ENCODE peak calls at places on chromosomes 4 and X, in nine cellular contexts. U is CD8-positive, alpha-beta memory T cell; V is foreskin keratinocyte; F is CD8-positive, alpha-beta T cell; I is ovary; C is body of pancreas; R is PC-3; A is A549; E is GM23338. S is an unnamed sample.
A peak's percentile ranks its signal among the peaks of the same experiment; 100 is the strongest.

GRCh38 chr4:5370286-5370685 is 319.0 kb downstream of the STK32B start:
- DNase-seq in U (no peak), V (peak; percentile 81), F (no peak), I (no peak), C (no peak), R (peak; percentile 90), A (peak; percentile 44), E (no peak), S (peak; percentile 77)

GRCh38 chr4:86847576-86847975 is 1.6 kb downstream of the SLC10A6 start:
- DNase-seq in U (no peak), V (peak; percentile 72), F (no peak), I (no peak), C (no peak), R (peak; percentile 34), A (no peak), E (no peak), S (no peak)

GRCh38 chrX:102883491-102883890 is 53.6 kb upstream of the RAB40AL start:
- DNase-seq in U (no peak), V (peak; percentile 10), F (no peak), I (no peak), C (no peak), R (no peak), A (no peak), E (no peak), S (no peak)

GRCh38 chr4:94758700-94759399 is 1.1 kb downstream of the BMPR1B start:
- DNase-seq in U (no peak), V (no peak), F (no peak), I (peak; percentile 42), C (no peak), R (peak; percentile 36), A (no peak), E (peak; percentile 67), S (no peak)

GRCh38 chrX:3076416-3076991 is 35.2 kb downstream of the ARSF start:
- DNase-seq in U (no peak), V (no peak), F (no peak), I (no peak), C (no peak), R (no peak), A (no peak), E (peak; percentile 56), S (no peak)

GRCh38 chr4:181952478-181952877 is 290.7 kb upstream of the TENM3 start:
- DNase-seq in U (no peak), V (peak; percentile 89), F (no peak), I (no peak), C (no peak), R (peak; percentile 31), A (peak; percentile 4), E (no peak), S (peak; percentile 86)

GRCh38 chrX:9379697-9380551 is 84.9 kb upstream of the TBL1X start:
- DNase-seq in U (no peak), V (peak; percentile 82), F (no peak), I (no peak), C (no peak), R (peak; percentile 89), A (peak; percentile 72), E (no peak), S (peak; percentile 61)

GRCh38 chr4:128861856-128862518 is 52.5 kb downstream of the JADE1 start:
- DNase-seq in U (peak; percentile 14), V (no peak), F (no peak), I (no peak), C (no peak), R (no peak), A (no peak), E (no peak), S (no peak)

GRCh38 chr4:33959519-33959918 is 2284.8 kb downstream of the ARAP2 start:
- DNase-seq in U (no peak), V (no peak), F (no peak), I (no peak), C (no peak), R (peak; percentile 59), A (no peak), E (no peak), S (no peak)

GRCh38 chr4:77650787-77651186 is 45.2 kb downstream of the CXCL13 start:
- DNase-seq in U (no peak), V (no peak), F (no peak), I (no peak), C (no peak), R (no peak), A (no peak), E (no peak), S (no peak)

GRCh38 chrX:107699611-107700010 is 71.3 kb downstream of the PRPS1 start:
- DNase-seq in U (no peak), V (no peak), F (no peak), I (no peak), C (no peak), R (no peak), A (no peak), E (no peak), S (no peak)

GRCh38 chr4:153488719-153489384 is 22.7 kb downstream of the TMEM131L start:
- DNase-seq in U (no peak), V (no peak), F (no peak), I (no peak), C (no peak), R (no peak), A (no peak), E (peak; percentile 54), S (no peak)

GRCh38 chr4:38621004-38621684 is 42.9 kb upstream of the KLF3 start:
- DNase-seq in U (no peak), V (peak; percentile 94), F (no peak), I (no peak), C (peak; percentile 35), R (peak; percentile 91), A (peak; percentile 20), E (no peak), S (peak; percentile 93)

GRCh38 chrX:95071052-95071451 is 1397.0 kb downstream of the FAM133A start:
- DNase-seq in U (no peak), V (no peak), F (no peak), I (no peak), C (no peak), R (no peak), A (no peak), E (no peak), S (no peak)

GRCh38 chr4:99058228-99058627 is 30.4 kb downstream of the ADH5 start:
- DNase-seq in U (no peak), V (no peak), F (no peak), I (no peak), C (no peak), R (no peak), A (no peak), E (no peak), S (no peak)

GRCh38 chr4:22490718-22491330 is 25.0 kb downstream of the ADGRA3 start:
- DNase-seq in U (no peak), V (no peak), F (no peak), I (no peak), C (no peak), R (no peak), A (no peak), E (no peak), S (no peak)

GRCh38 chr4:62517721-62518120 is 1317.6 kb downstream of the ADGRL3 start:
- DNase-seq in U (no peak), V (peak; percentile 76), F (no peak), I (no peak), C (no peak), R (no peak), A (no peak), E (no peak), S (no peak)

GRCh38 chr4:71540749-71541269 is 202.0 kb downstream of the SLC4A4 start:
- DNase-seq in U (no peak), V (no peak), F (no peak), I (no peak), C (no peak), R (peak; percentile 22), A (no peak), E (peak; percentile 31), S (no peak)

DNA sequence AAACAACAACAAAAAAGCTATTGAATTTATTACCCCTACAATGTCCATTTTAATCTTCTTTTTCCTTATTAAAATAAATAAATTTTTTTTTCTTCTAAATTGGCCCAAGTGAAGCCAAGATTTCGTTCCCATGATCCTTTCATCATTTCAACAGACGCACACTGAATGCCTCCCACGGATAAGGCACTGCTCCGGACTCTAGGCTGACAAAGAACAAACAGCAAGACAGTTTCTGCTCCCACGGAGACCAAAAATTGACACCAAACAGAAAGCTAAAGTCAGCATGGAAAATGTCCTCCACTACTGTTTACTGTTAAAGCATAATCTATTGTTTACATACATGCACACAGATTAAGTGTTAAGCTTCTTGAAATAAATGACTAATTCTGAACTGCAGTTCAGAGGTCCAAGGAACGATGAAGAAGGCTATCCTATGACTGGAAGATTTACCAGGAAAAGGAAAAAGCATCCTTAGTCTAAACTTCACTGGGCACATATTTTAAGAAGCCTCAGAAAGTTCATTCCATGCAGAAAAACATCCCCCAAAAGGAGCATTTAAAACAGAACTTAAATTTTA is 199.6 kb downstream of the AASDH start:
- DNase-seq in U (no peak), V (no peak), F (no peak), I (no peak), C (no peak), R (no peak), A (no peak), E (no peak), S (no peak)
- H3K27ac ChIP-seq in U (no peak overlapping the region), V (no peak overlapping the region), F (no peak overlapping the region), I (no peak overlapping the region), C (no peak overlapping the region), R (no peak overlapping the region), A (no peak overlapping the region), E (no peak overlapping the region), S (no peak overlapping the region)

DNA sequence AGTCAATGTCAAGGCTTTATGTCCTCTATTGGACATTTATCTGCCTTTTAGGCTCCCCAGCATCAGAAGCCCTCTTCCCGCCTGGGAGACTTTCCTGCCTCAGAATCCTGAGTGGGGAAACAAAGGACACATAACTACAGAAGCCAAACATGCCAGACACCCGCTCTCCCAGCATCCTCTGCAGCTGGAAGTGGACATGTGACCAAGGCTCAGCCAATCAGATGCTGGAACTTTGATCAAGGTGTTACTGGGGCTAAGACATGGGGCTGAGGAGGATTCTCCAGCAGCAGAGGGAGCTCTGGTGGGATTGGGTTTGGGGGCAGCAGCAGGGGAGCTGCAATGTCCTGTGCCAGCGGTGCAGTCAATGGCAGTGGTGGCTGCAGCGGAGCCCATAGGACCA is 19.5 kb downstream of the SLC2A9 start:
- DNase-seq in U (no peak), V (no peak), F (no peak), I (no peak), C (no peak), R (no peak), A (no peak), E (no peak), S (no peak)
- H3K27ac ChIP-seq in U (no peak overlapping the region), V (no peak overlapping the region), F (no peak overlapping the region), I (no peak overlapping the region), C (no peak overlapping the region), R (no peak overlapping the region), A (no peak overlapping the region), E (no peak overlapping the region), S (no peak overlapping the region)

GRCh38 chr4:148051403-148051802 is 319.5 kb downstream of the ARHGAP10 start:
- DNase-seq in U (no peak), V (no peak), F (no peak), I (no peak), C (no peak), R (no peak), A (no peak), E (no peak), S (no peak)
- H3K27ac ChIP-seq in U (no peak overlapping the region), V (no peak overlapping the region), F (peak overlapping the region; percentile 69), I (no peak overlapping the region), C (no peak overlapping the region), R (no peak overlapping the region), A (no peak overlapping the region), E (no peak overlapping the region), S (no peak overlapping the region)

DNA sequence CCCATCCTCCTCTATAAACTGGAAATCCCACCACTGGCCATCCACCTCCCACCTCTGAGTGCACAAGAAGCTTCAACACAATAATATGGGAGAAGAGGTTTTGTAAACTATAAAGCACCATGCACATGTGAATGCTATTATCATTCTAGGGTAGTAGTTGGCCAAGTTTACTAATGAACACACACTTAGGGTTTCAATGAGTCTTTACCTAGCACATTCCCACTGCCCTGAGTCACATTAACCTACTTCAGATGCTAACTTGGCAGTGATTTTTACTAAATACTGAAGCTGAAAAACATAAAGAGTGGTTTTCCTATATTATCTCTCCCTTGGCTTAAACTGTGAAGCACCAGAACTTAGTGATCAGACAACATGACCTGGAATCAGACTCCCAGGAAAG is 93.9 kb downstream of the SH3KBP1 start:
- DNase-seq in U (no peak), V (no peak), F (no peak), I (no peak), C (no peak), R (no peak), A (no peak), E (no peak), S (no peak)
- H3K27ac ChIP-seq in U (no peak overlapping the region), V (no peak overlapping the region), F (no peak overlapping the region), I (no peak overlapping the region), C (no peak overlapping the region), R (no peak overlapping the region), A (no peak overlapping the region), E (no peak overlapping the region), S (no peak overlapping the region)

S was measured in epithelial cell of prostate.